ENCODE peak calls at places on chromosome 13, in eight cellular contexts. D, E, X, V, A, Y, Q and N are unnamed samples.

GRCh38 chr13:35764359-35765015 is 288.0 kb upstream of the MAB21L1 start:
- DNase-seq in E (no peak), Y (no peak), Q (no peak), X (no peak), D (no peak), A (peak; percentile 74), V (no peak), N (no peak)

GRCh38 chr13:97848886-97849285 is 104.6 kb upstream of the IPO5 start:
- DNase-seq in X (no peak), A (no peak), Y (no peak), Q (no peak), E (no peak), D (no peak), V (no peak), N (no peak)

GRCh38 chr13:98080280-98080679 is 62.6 kb upstream of the FARP1 start:
- DNase-seq in A (no peak), E (no peak), X (no peak), Q (no peak), V (no peak), Y (no peak), D (no peak), N (no peak)

GRCh38 chr13:95083758-95084157 is 217.5 kb downstream of the ABCC4 start:
- DNase-seq in X (peak; percentile 77), Y (no peak), Q (no peak), E (peak; percentile 18), A (peak; percentile 68), V (no peak), D (peak; percentile 70), N (no peak)

GRCh38 chr13:106151056-106151699 is 384.3 kb downstream of the EFNB2 start:
- DNase-seq in V (no peak), Q (no peak), A (peak; percentile 98), D (peak; percentile 91), X (peak; percentile 93), Y (no peak), E (peak; percentile 93), N (no peak)

GRCh38 chr13:88919970-88920628 is 1248.9 kb downstream of the SLITRK5 start:
- DNase-seq in D (no peak), V (no peak), A (no peak), Q (no peak), Y (no peak), X (no peak), E (no peak), N (no peak)

GRCh38 chr13:76854894-76855293 is 31.3 kb downstream of the KCTD12 start:
- DNase-seq in Y (no peak), Q (no peak), D (no peak), E (no peak), V (no peak), X (peak; percentile 62), A (peak; percentile 28), N (no peak)

GRCh38 chr13:75175575-75175974 is 306.4 kb downstream of the TBC1D4 start:
- DNase-seq in A (peak; percentile 13), V (no peak), X (no peak), D (peak; percentile 39), E (no peak), Q (no peak), Y (no peak), N (no peak)

GRCh38 chr13:42740753-42741152 is 40.6 kb upstream of the FAM216B start:
- DNase-seq in E (no peak), X (peak; percentile 23), V (no peak), A (no peak), D (peak; percentile 39), Y (no peak), Q (peak; percentile 70), N (peak; percentile 65)

GRCh38 chr13:26050568-26051230 is 1.1 kb downstream of the SHISA2 start:
- DNase-seq in V (no peak), E (no peak), D (no peak), X (no peak), Y (peak; percentile 14), A (peak; percentile 46), Q (peak; percentile 52), N (no peak)

GRCh38 chr13:73513751-73514150 is 454.9 kb downstream of the KLF5 start:
- DNase-seq in V (no peak), D (no peak), E (no peak), Q (no peak), A (no peak), Y (no peak), X (no peak), N (no peak)

GRCh38 chr13:39815345-39816111 is 160.1 kb downstream of the COG6 start:
- DNase-seq in E (no peak), A (peak; percentile 27), V (no peak), X (peak; percentile 13), D (peak; percentile 53), Q (no peak), Y (no peak), N (no peak)

GRCh38 chr13:34076943-34077703 is 259.2 kb downstream of the RFC3 start:
- DNase-seq in A (peak; percentile 53), E (peak; percentile 34), V (no peak), Y (no peak), Q (no peak), X (peak; percentile 48), D (peak; percentile 56), N (no peak)

GRCh38 chr13:41746259-41746658 is 214.7 kb downstream of the VWA8 start:
- DNase-seq in E (peak; percentile 45), V (no peak), A (peak; percentile 89), X (peak; percentile 67), Y (no peak), Q (no peak), D (peak; percentile 40), N (no peak)

GRCh38 chr13:59459972-59460371 is 703.8 kb downstream of the DIAPH3 start:
- DNase-seq in X (peak; percentile 7), E (no peak), A (peak; percentile 39), D (no peak), Y (no peak), V (no peak), Q (no peak), N (no peak)

GRCh38 chr13:50993908-50994307 is 84.3 kb downstream of the RNASEH2B start:
- DNase-seq in Q (no peak), Y (no peak), D (peak; percentile 81), A (no peak), V (no peak), X (no peak), E (no peak), N (no peak)

GRCh38 chr13:100722517-100722916 is 47.9 kb upstream of the TMTC4 start:
- DNase-seq in V (no peak), X (no peak), Q (no peak), Y (no peak), E (no peak), D (no peak), A (no peak), N (no peak)

GRCh38 chr13:41723136-41723535 is 237.8 kb downstream of the VWA8 start:
- DNase-seq in V (no peak), E (no peak), D (no peak), A (no peak), Y (no peak), Q (no peak), X (no peak), N (no peak)

GRCh38 chr13:80547885-80548284 is 207.0 kb upstream of the SPRY2 start:
- DNase-seq in A (peak; percentile 26), E (no peak), X (no peak), Y (no peak), V (no peak), Q (no peak), D (peak; percentile 85), N (no peak)

GRCh38 chr13:51645154-51645650 is 60.9 kb downstream of the WDFY2 start:
- DNase-seq in D (peak; percentile 90), E (peak; percentile 49), A (peak; percentile 86), X (no peak), Q (no peak), V (peak; percentile 66), Y (peak; percentile 37), N (peak; percentile 74)

DNA sequence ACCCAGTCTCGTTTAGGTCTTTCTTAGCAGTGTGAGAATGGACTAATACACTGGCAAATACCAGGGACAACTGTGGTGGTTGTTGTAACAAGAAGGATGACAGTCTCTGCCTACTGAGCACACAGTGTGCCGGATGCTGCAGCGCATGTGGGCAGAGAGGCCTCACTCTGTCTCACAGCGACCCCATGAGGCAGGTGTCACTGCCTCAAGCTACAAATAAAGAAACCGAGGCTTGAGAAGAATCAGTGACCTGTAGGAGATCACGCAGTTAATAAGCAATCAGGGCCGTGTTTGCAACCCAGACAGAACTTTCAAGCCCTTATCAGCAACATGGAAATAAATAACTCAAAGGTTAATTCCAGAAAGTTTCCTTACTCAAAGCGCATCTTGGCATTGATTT is 40.5 kb upstream of the GAS6 start:
- DNase-seq in V (peak; percentile 72), Y (no peak), A (no peak), Q (no peak), E (no peak), X (peak; percentile 37), D (peak; percentile 49), N (no peak)
- TF ChIP-seq CTCF in V (peak; percentile 57), Y (no peak), A (peak; percentile 52), Q (peak; percentile 64), E (peak; percentile 8), X (peak; percentile 54), D (peak; percentile 56), N (no peak)

GRCh38 chr13:61950828-61951227 is 535.2 kb upstream of the PCDH20 start:
- DNase-seq in Y (no peak), D (no peak), E (no peak), A (no peak), Q (no peak), X (no peak), V (no peak), N (no peak)

DNA sequence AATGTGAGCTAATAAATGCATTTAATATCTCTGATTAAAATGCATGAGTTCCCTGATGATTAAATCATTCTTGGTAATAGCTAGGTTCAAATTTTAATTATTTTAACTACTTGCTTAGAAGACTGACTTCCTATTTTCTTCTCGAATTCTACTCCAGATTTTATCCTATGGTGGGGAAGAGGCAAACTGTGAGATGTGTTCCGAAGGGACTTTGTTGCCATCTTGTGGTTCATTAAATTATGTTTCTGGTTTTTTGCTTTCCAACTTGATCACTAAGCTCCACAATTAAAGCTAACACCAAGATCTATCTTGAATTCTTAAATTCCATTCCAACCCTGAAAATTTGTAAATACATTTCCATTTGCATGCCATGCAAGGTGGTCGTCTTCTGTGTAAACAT is 538.4 kb upstream of the PCDH20 start:
- DNase-seq in Y (no peak), A (peak; percentile 44), V (no peak), X (peak; percentile 50), E (no peak), Q (no peak), D (peak; percentile 49), N (no peak)
- TF ChIP-seq CTCF in Y (no peak), A (peak; percentile 23), V (peak; percentile 30), X (peak; percentile 57), E (no peak), Q (no peak), D (peak; percentile 33), N (no peak)

GRCh38 chr13:49248433-49249002 is 793 bp downstream of the CDADC1 start:
- DNase-seq in Y (peak; percentile 20), D (no peak), A (peak; percentile 25), V (no peak), X (peak; percentile 6), E (no peak), Q (peak; percentile 47), N (no peak)
- TF ChIP-seq CTCF in Y (no peak), D (peak; percentile 31), A (peak; percentile 35), V (no peak), X (peak; percentile 40), E (peak; percentile 28), Q (no peak), N (no peak)

DNA sequence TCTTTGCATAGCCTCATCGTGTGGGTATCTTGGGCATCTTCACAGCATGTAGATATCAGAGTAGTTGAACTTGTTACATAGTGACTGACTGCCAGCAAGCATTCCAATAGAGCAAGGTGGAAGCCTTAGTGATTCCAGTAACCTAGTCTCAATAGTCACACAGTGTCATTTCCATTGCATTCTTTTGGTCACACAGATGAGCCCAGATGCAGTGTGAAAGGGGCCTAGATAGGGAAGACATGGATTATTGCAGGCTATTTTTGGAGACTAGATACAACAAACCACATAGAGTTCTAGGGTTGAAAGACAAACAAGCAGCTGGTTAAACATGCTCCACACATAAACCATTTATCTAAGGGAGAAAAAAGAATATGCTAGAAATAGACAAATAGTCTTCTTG is 553.5 kb downstream of the DCT start:
- DNase-seq in A (no peak), E (no peak), Q (no peak), X (no peak), Y (no peak), V (no peak), D (no peak), N (no peak)
- TF ChIP-seq CTCF in A (no peak), E (no peak), Q (no peak), X (no peak), Y (no peak), V (no peak), D (no peak), N (no peak)